ENCODE peak calls at places on chromosome 17, in eight cellular contexts. Y is AG08396; Z is Daoy; H is T47D; O is stimulated activated CD8-positive, alpha-beta memory T cell treated with anti-CD3 and anti-CD28 coated beads, Interleukin-4, amount 100 ng/mL, for 1 hour; D is ovary; U is head of caudate nucleus; S is stimulated activated CD4-positive, alpha-beta T cell treated with anti-CD3 and anti-CD28 coated beads, Interleukin-1b, Interleukin-23, amount 100 ng/mL, for 48 hours. P is an unnamed sample.

GRCh38 chr17:64969046-64969501 is 49.8 kb upstream of the LRRC37A3 start:
- DNase-seq in Y (no peak), Z (no peak), H (no peak), O (no peak), D (no peak), U (no peak), S (no peak), P (no peak)

GRCh38 chr17:50908140-50908859 is 42.1 kb upstream of the TOB1 start:
- DNase-seq in Y (no peak), Z (no peak), H (no peak), O (no peak), D (no peak), U (no peak), S (no peak), P (no peak)

GRCh38 chr17:42179911-42180410 is 981 bp downstream of the KCNH4 start:
- DNase-seq in Y (peak; percentile 75), Z (peak; percentile 63), H (peak; percentile 88), O (no peak), D (peak; percentile 60), U (no peak), S (peak; percentile 29), P (peak; percentile 25)

GRCh38 chr17:10742431-10742830 is 12.6 kb upstream of the TMEM220 start:
- DNase-seq in Y (no peak), Z (no peak), H (no peak), O (no peak), D (no peak), U (no peak), S (no peak), P (no peak)

GRCh38 chr17:43427362-43428043 is 28.7 kb downstream of the ARL4D start:
- DNase-seq in Y (no peak), Z (no peak), H (no peak), O (no peak), D (no peak), U (no peak), S (no peak), P (no peak)

GRCh38 chr17:45170976-45171337 is 9.3 kb downstream of the HEXIM2 start:
- DNase-seq in Y (peak; percentile 83), Z (peak; percentile 82), H (peak; percentile 56), O (no peak), D (peak; percentile 51), U (peak; percentile 37), S (no peak), P (peak; percentile 76)

GRCh38 chr17:45048795-45049563 is 2.5 kb downstream of the DCAKD start:
- DNase-seq in Y (no peak), Z (no peak), H (no peak), O (no peak), D (no peak), U (no peak), S (no peak), P (no peak)

GRCh38 chr17:18025596-18026407 is 13.2 kb downstream of the ATPAF2 start:
- DNase-seq in Y (no peak), Z (peak; percentile 80), H (no peak), O (no peak), D (no peak), U (no peak), S (peak; percentile 34), P (peak; percentile 85)

GRCh38 chr17:59165933-59166342 is 10.4 kb downstream of the PRR11 start:
- DNase-seq in Y (peak; percentile 47), Z (peak; percentile 11), H (peak; percentile 32), O (no peak), D (no peak), U (peak; percentile 54), S (peak; percentile 18), P (peak; percentile 28)

GRCh38 chr17:70906808-70907207 is 737.5 kb downstream of the KCNJ2 start:
- DNase-seq in Y (no peak), Z (peak; percentile 35), H (no peak), O (no peak), D (no peak), U (no peak), S (no peak), P (no peak)

GRCh38 chr17:66949501-66949900 is 15.0 kb upstream of the CACNG4 start:
- DNase-seq in Y (no peak), Z (peak; percentile 45), H (no peak), O (no peak), D (no peak), U (peak; percentile 74), S (no peak), P (peak; percentile 63)

GRCh38 chr17:29115906-29116651 is 64.1 kb downstream of the MYO18A start:
- DNase-seq in Y (peak; percentile 73), Z (peak; percentile 70), H (peak; percentile 68), O (no peak), D (no peak), U (peak; percentile 45), S (peak; percentile 60), P (peak; percentile 70)